ENCODE peak calls at places on chromosomes 6 and 20, in six cellular contexts. One of them, this sample, is unnamed.
A peak's percentile ranks its signal among the peaks of the same experiment; 100 is the strongest.

GRCh38 chr6:7544597-7544996 is 3.1 kb downstream of the DSP start:
- DNase-seq in H9: no peak
- DNase-seq in kidney: no peak
- DNase-seq in mucosa of descending colon: no peak
- DNase-seq in foreskin fibroblast: no peak
- DNase-seq in omental fat pad: no peak
- DNase-seq in this sample: no peak

GRCh38 chr6:1313755-1314503 is 2.0 kb downstream of the FOXQ1 start:
- DNase-seq in H9: peak; percentile 67
- DNase-seq in kidney: peak; percentile 85
- DNase-seq in mucosa of descending colon: peak; percentile 32
- DNase-seq in foreskin fibroblast: no peak
- DNase-seq in omental fat pad: no peak
- DNase-seq in this sample: no peak

GRCh38 chr6:107641500-107641931 is 151.6 kb downstream of the SOBP start:
- DNase-seq in H9: no peak
- DNase-seq in kidney: no peak
- DNase-seq in mucosa of descending colon: no peak
- DNase-seq in foreskin fibroblast: no peak
- DNase-seq in omental fat pad: no peak
- DNase-seq in this sample: no peak

GRCh38 chr20:25632940-25633790 is 9.4 kb upstream of the NANP start:
- DNase-seq in H9: no peak
- DNase-seq in kidney: no peak
- DNase-seq in mucosa of descending colon: no peak
- DNase-seq in foreskin fibroblast: peak; percentile 53
- DNase-seq in omental fat pad: no peak
- DNase-seq in this sample: no peak

GRCh38 chr20:50918403-50918802 is 12.8 kb downstream of the ADNP start:
- DNase-seq in H9: no peak
- DNase-seq in kidney: no peak
- DNase-seq in mucosa of descending colon: no peak
- DNase-seq in foreskin fibroblast: peak; percentile 59
- DNase-seq in omental fat pad: no peak
- DNase-seq in this sample: no peak

GRCh38 chr20:25317351-25318075 is 69.6 kb downstream of the PYGB start:
- DNase-seq in H9: no peak
- DNase-seq in kidney: peak; percentile 52
- DNase-seq in mucosa of descending colon: no peak
- DNase-seq in foreskin fibroblast: no peak
- DNase-seq in omental fat pad: peak; percentile 14
- DNase-seq in this sample: peak; percentile 38

GRCh38 chr6:149317656-149318571 is at the start of gene TAB2:
- DNase-seq in H9: no peak
- DNase-seq in kidney: peak; percentile 86
- DNase-seq in mucosa of descending colon: peak; percentile 60
- DNase-seq in foreskin fibroblast: no peak
- DNase-seq in omental fat pad: no peak
- DNase-seq in this sample: peak; percentile 52

GRCh38 chr20:58048096-58048702 is 180.3 kb downstream of the ANKRD60 start:
- DNase-seq in H9: peak; percentile 52
- DNase-seq in kidney: no peak
- DNase-seq in mucosa of descending colon: peak; percentile 52
- DNase-seq in foreskin fibroblast: peak; percentile 28
- DNase-seq in omental fat pad: no peak
- DNase-seq in this sample: no peak

GRCh38 chr20:61768926-61769832 is 296.5 kb downstream of the TAF4 start:
- DNase-seq in H9: no peak
- DNase-seq in kidney: no peak
- DNase-seq in mucosa of descending colon: no peak
- DNase-seq in foreskin fibroblast: no peak
- DNase-seq in omental fat pad: no peak
- DNase-seq in this sample: no peak

GRCh38 chr6:133184798-133185380 is 56.3 kb upstream of the EYA4 start:
- DNase-seq in H9: no peak
- DNase-seq in kidney: no peak
- DNase-seq in mucosa of descending colon: no peak
- DNase-seq in foreskin fibroblast: no peak
- DNase-seq in omental fat pad: no peak
- DNase-seq in this sample: no peak

GRCh38 chr20:45011108-45011526 is 44.8 kb downstream of the STK4 start:
- DNase-seq in H9: peak; percentile 41
- DNase-seq in kidney: no peak
- DNase-seq in mucosa of descending colon: peak; percentile 83
- DNase-seq in foreskin fibroblast: peak; percentile 56
- DNase-seq in omental fat pad: peak; percentile 62
- DNase-seq in this sample: no peak

GRCh38 chr6:108118791-108119211 is 44.3 kb upstream of the OSTM1 start:
- DNase-seq in H9: peak; percentile 30
- DNase-seq in kidney: no peak
- DNase-seq in mucosa of descending colon: no peak
- DNase-seq in foreskin fibroblast: no peak
- DNase-seq in omental fat pad: no peak
- DNase-seq in this sample: no peak

GRCh38 chr6:6455272-6455671 is 133.2 kb upstream of the LY86 start:
- DNase-seq in H9: no peak
- DNase-seq in kidney: no peak
- DNase-seq in mucosa of descending colon: no peak
- DNase-seq in foreskin fibroblast: no peak
- DNase-seq in omental fat pad: no peak
- DNase-seq in this sample: no peak

GRCh38 chr6:29631860-29632731 is 887 bp downstream of the GABBR1 start:
- DNase-seq in H9: peak; percentile 81
- DNase-seq in kidney: peak; percentile 90
- DNase-seq in mucosa of descending colon: peak; percentile 56
- DNase-seq in foreskin fibroblast: peak; percentile 57
- DNase-seq in omental fat pad: no peak
- DNase-seq in this sample: no peak

GRCh38 chr6:149007846-149008245 is 261.0 kb downstream of the UST start:
- DNase-seq in H9: no peak
- DNase-seq in kidney: no peak
- DNase-seq in mucosa of descending colon: no peak
- DNase-seq in foreskin fibroblast: no peak
- DNase-seq in omental fat pad: no peak
- DNase-seq in this sample: no peak

GRCh38 chr6:33958208-33958862 is 154.5 kb upstream of the MLN start:
- DNase-seq in H9: peak; percentile 68
- DNase-seq in kidney: peak; percentile 45
- DNase-seq in mucosa of descending colon: peak; percentile 49
- DNase-seq in foreskin fibroblast: no peak
- DNase-seq in omental fat pad: no peak
- DNase-seq in this sample: no peak
- TF ChIP-seq CTCF in H9: peak; percentile 78
- TF ChIP-seq CTCF in kidney: no peak
- TF ChIP-seq CTCF in mucosa of descending colon: no peak
- TF ChIP-seq CTCF in foreskin fibroblast: no peak
- TF ChIP-seq CTCF in omental fat pad: no peak
- TF ChIP-seq CTCF in this sample: no peak

GRCh38 chr6:144284474-144284752 is 722 bp upstream of the UTRN start:
- DNase-seq in H9: no peak
- DNase-seq in kidney: no peak
- DNase-seq in mucosa of descending colon: no peak
- DNase-seq in foreskin fibroblast: no peak
- DNase-seq in omental fat pad: no peak
- DNase-seq in this sample: no peak

GRCh38 chr6:144285548-144285797 is 338 bp downstream of the UTRN start:
- DNase-seq in H9: no peak
- DNase-seq in kidney: no peak
- DNase-seq in mucosa of descending colon: no peak
- DNase-seq in foreskin fibroblast: no peak
- DNase-seq in omental fat pad: no peak
- DNase-seq in this sample: no peak

GRCh38 chr6:144285798-144286502 is 815 bp downstream of the UTRN start:
- DNase-seq in H9: peak; percentile 63
- DNase-seq in kidney: peak; percentile 95
- DNase-seq in mucosa of descending colon: peak; percentile 74
- DNase-seq in foreskin fibroblast: peak; percentile 63
- DNase-seq in omental fat pad: peak; percentile 28
- DNase-seq in this sample: peak; percentile 50

GRCh38 chr6:144284753-144285547 is at the start of gene UTRN:
- DNase-seq in H9: peak; percentile 88
- DNase-seq in kidney: peak; percentile 94
- DNase-seq in mucosa of descending colon: peak; percentile 79
- DNase-seq in foreskin fibroblast: peak; percentile 83
- DNase-seq in omental fat pad: no peak
- DNase-seq in this sample: peak; percentile 53

GRCh38 chr6:144283781-144284473 is 1.2 kb upstream of the UTRN start:
- DNase-seq in H9: no peak
- DNase-seq in kidney: no peak
- DNase-seq in mucosa of descending colon: no peak
- DNase-seq in foreskin fibroblast: peak; percentile 15
- DNase-seq in omental fat pad: no peak
- DNase-seq in this sample: no peak
- TF ChIP-seq CTCF in H9: peak; percentile 22
- TF ChIP-seq CTCF in kidney: no peak
- TF ChIP-seq CTCF in mucosa of descending colon: no peak
- TF ChIP-seq CTCF in foreskin fibroblast: no peak
- TF ChIP-seq CTCF in omental fat pad: no peak
- TF ChIP-seq CTCF in this sample: no peak

DNA sequence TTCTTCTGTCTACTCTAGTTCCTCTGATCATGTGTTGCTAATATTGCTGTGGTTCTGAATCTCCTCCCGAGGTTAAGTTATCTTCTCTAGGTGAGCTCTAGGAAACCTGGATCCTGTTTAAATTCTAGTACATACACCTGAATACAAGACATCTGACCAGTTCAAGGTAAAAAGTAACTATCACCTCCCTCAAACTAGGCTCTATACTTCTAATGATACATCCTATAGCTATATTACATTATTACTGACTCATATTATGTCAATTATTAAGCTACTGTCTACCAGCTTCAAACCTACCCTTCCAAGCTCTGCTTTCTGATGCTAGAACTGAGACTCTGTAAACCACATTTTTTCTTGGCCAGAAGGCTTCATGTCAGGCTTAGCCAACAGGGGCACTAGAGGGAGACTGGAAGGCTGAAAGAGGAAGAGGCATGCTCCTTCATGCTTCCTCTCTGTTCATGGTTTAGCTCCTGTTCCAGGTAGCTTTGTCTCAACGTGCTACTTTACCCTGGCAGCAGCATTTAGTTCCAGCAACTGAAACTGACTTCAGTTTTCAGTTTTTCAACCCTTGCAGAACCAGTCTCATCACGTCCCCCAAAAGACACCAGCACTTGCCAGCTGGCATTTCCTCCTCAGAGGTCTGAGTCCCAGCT is 148.4 kb upstream of the TOP1 start:
- DNase-seq in H9: no peak
- DNase-seq in kidney: no peak
- DNase-seq in mucosa of descending colon: no peak
- DNase-seq in foreskin fibroblast: no peak
- DNase-seq in omental fat pad: no peak
- DNase-seq in this sample: no peak
- TF ChIP-seq CTCF in H9: no peak
- TF ChIP-seq CTCF in kidney: no peak
- TF ChIP-seq CTCF in mucosa of descending colon: no peak
- TF ChIP-seq CTCF in foreskin fibroblast: no peak
- TF ChIP-seq CTCF in omental fat pad: no peak
- TF ChIP-seq CTCF in this sample: peak; percentile 39

GRCh38 chr6:44333273-44333919 is 9.1 kb upstream of the SPATS1 start:
- DNase-seq in H9: no peak
- DNase-seq in kidney: no peak
- DNase-seq in mucosa of descending colon: no peak
- DNase-seq in foreskin fibroblast: no peak
- DNase-seq in omental fat pad: no peak
- DNase-seq in this sample: no peak
- TF ChIP-seq CTCF in H9: no peak
- TF ChIP-seq CTCF in kidney: no peak
- TF ChIP-seq CTCF in mucosa of descending colon: no peak
- TF ChIP-seq CTCF in foreskin fibroblast: no peak
- TF ChIP-seq CTCF in omental fat pad: no peak
- TF ChIP-seq CTCF in this sample: no peak

GRCh38 chr20:15848126-15848525 is 725.1 kb downstream of the KIF16B start:
- DNase-seq in H9: no peak
- DNase-seq in kidney: no peak
- DNase-seq in mucosa of descending colon: no peak
- DNase-seq in foreskin fibroblast: no peak
- DNase-seq in omental fat pad: no peak
- DNase-seq in this sample: no peak
- TF ChIP-seq CTCF in H9: no peak
- TF ChIP-seq CTCF in kidney: no peak
- TF ChIP-seq CTCF in mucosa of descending colon: no peak
- TF ChIP-seq CTCF in foreskin fibroblast: no peak
- TF ChIP-seq CTCF in omental fat pad: no peak
- TF ChIP-seq CTCF in this sample: no peak

GRCh38 chr6:128731249-128732165 is 151.4 kb upstream of the LAMA2 start:
- DNase-seq in H9: peak; percentile 38
- DNase-seq in kidney: no peak
- DNase-seq in mucosa of descending colon: peak; percentile 24
- DNase-seq in foreskin fibroblast: peak; percentile 37
- DNase-seq in omental fat pad: no peak
- DNase-seq in this sample: no peak
- TF ChIP-seq CTCF in H9: peak; percentile 89
- TF ChIP-seq CTCF in kidney: peak; percentile 32
- TF ChIP-seq CTCF in mucosa of descending colon: no peak
- TF ChIP-seq CTCF in foreskin fibroblast: peak; percentile 66
- TF ChIP-seq CTCF in omental fat pad: no peak
- TF ChIP-seq CTCF in this sample: no peak

This sample was measured in CD14-positive monocyte.